ENCODE peak calls at places on chromosome 19, in ten cellular contexts. One of them, this sample, is unnamed.

GRCh38 chr19:49017666-49018351 is 918 bp upstream of the LHB start:
- DNase-seq in IMR-90: peak
- DNase-seq in lower leg skin: no peak
- DNase-seq in body of pancreas: peak
- DNase-seq in adrenal gland: no peak
- DNase-seq in transverse colon: peak
- DNase-seq in stomach: peak
- DNase-seq in heart left ventricle: peak
- DNase-seq in A549: peak
- DNase-seq in ovary: peak
- DNase-seq in this sample: no peak

GRCh38 chr19:19154768-19155494 is 15.1 kb downstream of the MEF2B start:
- DNase-seq in lower leg skin: no peak
- DNase-seq in A549: no peak
- DNase-seq in stomach: no peak
- DNase-seq in transverse colon: no peak
- DNase-seq in body of pancreas: no peak
- DNase-seq in IMR-90: no peak
- DNase-seq in ovary: no peak
- DNase-seq in heart left ventricle: no peak
- DNase-seq in adrenal gland: no peak
- DNase-seq in this sample: no peak

GRCh38 chr19:19386373-19386869 is 19.1 kb upstream of the GATAD2A start:
- DNase-seq in lower leg skin: no peak
- DNase-seq in A549: no peak
- DNase-seq in adrenal gland: no peak
- DNase-seq in heart left ventricle: no peak
- DNase-seq in stomach: no peak
- DNase-seq in body of pancreas: no peak
- DNase-seq in transverse colon: peak
- DNase-seq in ovary: no peak
- DNase-seq in IMR-90: no peak
- DNase-seq in this sample: no peak

GRCh38 chr19:49555600-49556411 is 24.6 kb downstream of the NOSIP start:
- DNase-seq in A549: peak
- DNase-seq in transverse colon: peak
- DNase-seq in heart left ventricle: peak
- DNase-seq in lower leg skin: no peak
- DNase-seq in body of pancreas: peak
- DNase-seq in ovary: peak
- DNase-seq in adrenal gland: peak
- DNase-seq in IMR-90: no peak
- DNase-seq in stomach: peak
- DNase-seq in this sample: no peak

GRCh38 chr19:51709575-51709974 is 14.2 kb downstream of the HAS1 start:
- DNase-seq in transverse colon: no peak
- DNase-seq in adrenal gland: no peak
- DNase-seq in body of pancreas: no peak
- DNase-seq in lower leg skin: no peak
- DNase-seq in ovary: no peak
- DNase-seq in A549: no peak
- DNase-seq in stomach: no peak
- DNase-seq in IMR-90: no peak
- DNase-seq in heart left ventricle: no peak
- DNase-seq in this sample: no peak

GRCh38 chr19:27896091-27896490 is 1316.9 kb downstream of the UQCRFS1 start:
- DNase-seq in ovary: no peak
- DNase-seq in body of pancreas: no peak
- DNase-seq in lower leg skin: no peak
- DNase-seq in A549: no peak
- DNase-seq in adrenal gland: no peak
- DNase-seq in heart left ventricle: no peak
- DNase-seq in stomach: no peak
- DNase-seq in IMR-90: no peak
- DNase-seq in transverse colon: no peak
- DNase-seq in this sample: no peak

GRCh38 chr19:29771708-29772415 is 39.9 kb upstream of the CCNE1 start:
- DNase-seq in A549: peak
- DNase-seq in IMR-90: peak
- DNase-seq in heart left ventricle: peak
- DNase-seq in ovary: peak
- DNase-seq in lower leg skin: no peak
- DNase-seq in body of pancreas: peak
- DNase-seq in stomach: peak
- DNase-seq in transverse colon: peak
- DNase-seq in adrenal gland: peak
- DNase-seq in this sample: no peak

GRCh38 chr19:51000981-51001380 is 423 bp downstream of the KLK8 start:
- DNase-seq in lower leg skin: no peak
- DNase-seq in ovary: no peak
- DNase-seq in stomach: no peak
- DNase-seq in IMR-90: no peak
- DNase-seq in adrenal gland: no peak
- DNase-seq in A549: no peak
- DNase-seq in heart left ventricle: no peak
- DNase-seq in body of pancreas: no peak
- DNase-seq in transverse colon: no peak
- DNase-seq in this sample: no peak

GRCh38 chr19:3851254-3852176 is 17.3 kb downstream of the ZFR2 start:
- DNase-seq in A549: no peak
- DNase-seq in stomach: no peak
- DNase-seq in IMR-90: no peak
- DNase-seq in adrenal gland: no peak
- DNase-seq in transverse colon: no peak
- DNase-seq in heart left ventricle: no peak
- DNase-seq in body of pancreas: no peak
- DNase-seq in ovary: no peak
- DNase-seq in lower leg skin: no peak
- DNase-seq in this sample: no peak

GRCh38 chr19:798415-799075 is 1.3 kb downstream of the PTBP1 start:
- DNase-seq in IMR-90: no peak
- DNase-seq in heart left ventricle: peak
- DNase-seq in stomach: no peak
- DNase-seq in adrenal gland: no peak
- DNase-seq in body of pancreas: peak
- DNase-seq in transverse colon: peak
- DNase-seq in A549: no peak
- DNase-seq in ovary: peak
- DNase-seq in lower leg skin: no peak
- DNase-seq in this sample: no peak
- TF ChIP-seq POLR2A in IMR-90: no peak
- TF ChIP-seq POLR2A in heart left ventricle: no peak
- TF ChIP-seq POLR2A in stomach: no peak
- TF ChIP-seq POLR2A in adrenal gland: no peak
- TF ChIP-seq POLR2A in body of pancreas: no peak
- TF ChIP-seq POLR2A in transverse colon: no peak
- TF ChIP-seq POLR2A in A549: no peak
- TF ChIP-seq POLR2A in ovary: no peak
- TF ChIP-seq POLR2A in lower leg skin: no peak
- TF ChIP-seq POLR2A in this sample: no peak

GRCh38 chr19:7989071-7989575 is 16.3 kb downstream of the ELAVL1 start:
- DNase-seq in lower leg skin: no peak
- DNase-seq in ovary: no peak
- DNase-seq in stomach: no peak
- DNase-seq in adrenal gland: no peak
- DNase-seq in IMR-90: no peak
- DNase-seq in transverse colon: no peak
- DNase-seq in A549: no peak
- DNase-seq in heart left ventricle: no peak
- DNase-seq in body of pancreas: no peak
- DNase-seq in this sample: no peak

GRCh38 chr19:7986321-7987083 is 18.9 kb downstream of the ELAVL1 start:
- DNase-seq in body of pancreas: no peak
- DNase-seq in transverse colon: no peak
- DNase-seq in heart left ventricle: no peak
- DNase-seq in ovary: no peak
- DNase-seq in lower leg skin: no peak
- DNase-seq in IMR-90: peak
- DNase-seq in A549: no peak
- DNase-seq in adrenal gland: no peak
- DNase-seq in stomach: no peak
- DNase-seq in this sample: no peak

GRCh38 chr19:7985481-7985911 is 19.9 kb downstream of the ELAVL1 start:
- DNase-seq in A549: no peak
- DNase-seq in stomach: no peak
- DNase-seq in ovary: no peak
- DNase-seq in lower leg skin: no peak
- DNase-seq in body of pancreas: no peak
- DNase-seq in transverse colon: no peak
- DNase-seq in heart left ventricle: no peak
- DNase-seq in adrenal gland: no peak
- DNase-seq in IMR-90: no peak
- DNase-seq in this sample: no peak

GRCh38 chr19:7988307-7988706 is 17.1 kb downstream of the ELAVL1 start:
- DNase-seq in lower leg skin: no peak
- DNase-seq in body of pancreas: no peak
- DNase-seq in transverse colon: no peak
- DNase-seq in heart left ventricle: no peak
- DNase-seq in adrenal gland: no peak
- DNase-seq in ovary: no peak
- DNase-seq in IMR-90: no peak
- DNase-seq in A549: no peak
- DNase-seq in stomach: no peak
- DNase-seq in this sample: no peak

GRCh38 chr19:7987084-7987768 is 18.2 kb downstream of the ELAVL1 start:
- DNase-seq in lower leg skin: no peak
- DNase-seq in stomach: no peak
- DNase-seq in A549: no peak
- DNase-seq in adrenal gland: no peak
- DNase-seq in IMR-90: no peak
- DNase-seq in transverse colon: no peak
- DNase-seq in ovary: no peak
- DNase-seq in body of pancreas: no peak
- DNase-seq in heart left ventricle: no peak
- DNase-seq in this sample: no peak
- TF ChIP-seq POLR2A in lower leg skin: no peak
- TF ChIP-seq POLR2A in stomach: no peak
- TF ChIP-seq POLR2A in A549: no peak
- TF ChIP-seq POLR2A in adrenal gland: no peak
- TF ChIP-seq POLR2A in IMR-90: no peak
- TF ChIP-seq POLR2A in transverse colon: no peak
- TF ChIP-seq POLR2A in ovary: no peak
- TF ChIP-seq POLR2A in body of pancreas: no peak
- TF ChIP-seq POLR2A in heart left ventricle: no peak
- TF ChIP-seq POLR2A in this sample: no peak

GRCh38 chr19:45767410-45767880 is 1.6 kb downstream of the SIX5 start:
- DNase-seq in lower leg skin: peak
- DNase-seq in body of pancreas: peak
- DNase-seq in heart left ventricle: peak
- DNase-seq in IMR-90: peak
- DNase-seq in ovary: peak
- DNase-seq in A549: peak
- DNase-seq in adrenal gland: peak
- DNase-seq in transverse colon: peak
- DNase-seq in stomach: peak
- DNase-seq in this sample: no peak
- TF ChIP-seq POLR2A in lower leg skin: no peak
- TF ChIP-seq POLR2A in body of pancreas: peak
- TF ChIP-seq POLR2A in heart left ventricle: peak
- TF ChIP-seq POLR2A in IMR-90: no peak
- TF ChIP-seq POLR2A in ovary: peak
- TF ChIP-seq POLR2A in A549: no peak
- TF ChIP-seq POLR2A in adrenal gland: peak
- TF ChIP-seq POLR2A in transverse colon: peak
- TF ChIP-seq POLR2A in stomach: no peak
- TF ChIP-seq POLR2A in this sample: peak

GRCh38 chr19:13165091-13165997 is 15.1 kb downstream of the IER2 start:
- DNase-seq in A549: no peak
- DNase-seq in transverse colon: no peak
- DNase-seq in lower leg skin: no peak
- DNase-seq in IMR-90: no peak
- DNase-seq in ovary: no peak
- DNase-seq in heart left ventricle: no peak
- DNase-seq in adrenal gland: no peak
- DNase-seq in stomach: no peak
- DNase-seq in body of pancreas: no peak
- DNase-seq in this sample: no peak

GRCh38 chr19:13164370-13165090 is 14.3 kb downstream of the IER2 start:
- DNase-seq in ovary: peak
- DNase-seq in heart left ventricle: peak
- DNase-seq in transverse colon: peak
- DNase-seq in lower leg skin: peak
- DNase-seq in IMR-90: peak
- DNase-seq in A549: no peak
- DNase-seq in adrenal gland: peak
- DNase-seq in body of pancreas: peak
- DNase-seq in stomach: peak
- DNase-seq in this sample: no peak

GRCh38 chr19:13160557-13160956 is 10.3 kb downstream of the IER2 start:
- DNase-seq in body of pancreas: no peak
- DNase-seq in ovary: no peak
- DNase-seq in transverse colon: no peak
- DNase-seq in stomach: no peak
- DNase-seq in heart left ventricle: no peak
- DNase-seq in IMR-90: peak
- DNase-seq in A549: no peak
- DNase-seq in adrenal gland: peak
- DNase-seq in lower leg skin: no peak
- DNase-seq in this sample: no peak

GRCh38 chr19:13163609-13164364 is 13.6 kb downstream of the IER2 start:
- DNase-seq in lower leg skin: peak
- DNase-seq in IMR-90: peak
- DNase-seq in heart left ventricle: peak
- DNase-seq in stomach: peak
- DNase-seq in body of pancreas: peak
- DNase-seq in ovary: peak
- DNase-seq in A549: no peak
- DNase-seq in transverse colon: peak
- DNase-seq in adrenal gland: peak
- DNase-seq in this sample: no peak

DNA sequence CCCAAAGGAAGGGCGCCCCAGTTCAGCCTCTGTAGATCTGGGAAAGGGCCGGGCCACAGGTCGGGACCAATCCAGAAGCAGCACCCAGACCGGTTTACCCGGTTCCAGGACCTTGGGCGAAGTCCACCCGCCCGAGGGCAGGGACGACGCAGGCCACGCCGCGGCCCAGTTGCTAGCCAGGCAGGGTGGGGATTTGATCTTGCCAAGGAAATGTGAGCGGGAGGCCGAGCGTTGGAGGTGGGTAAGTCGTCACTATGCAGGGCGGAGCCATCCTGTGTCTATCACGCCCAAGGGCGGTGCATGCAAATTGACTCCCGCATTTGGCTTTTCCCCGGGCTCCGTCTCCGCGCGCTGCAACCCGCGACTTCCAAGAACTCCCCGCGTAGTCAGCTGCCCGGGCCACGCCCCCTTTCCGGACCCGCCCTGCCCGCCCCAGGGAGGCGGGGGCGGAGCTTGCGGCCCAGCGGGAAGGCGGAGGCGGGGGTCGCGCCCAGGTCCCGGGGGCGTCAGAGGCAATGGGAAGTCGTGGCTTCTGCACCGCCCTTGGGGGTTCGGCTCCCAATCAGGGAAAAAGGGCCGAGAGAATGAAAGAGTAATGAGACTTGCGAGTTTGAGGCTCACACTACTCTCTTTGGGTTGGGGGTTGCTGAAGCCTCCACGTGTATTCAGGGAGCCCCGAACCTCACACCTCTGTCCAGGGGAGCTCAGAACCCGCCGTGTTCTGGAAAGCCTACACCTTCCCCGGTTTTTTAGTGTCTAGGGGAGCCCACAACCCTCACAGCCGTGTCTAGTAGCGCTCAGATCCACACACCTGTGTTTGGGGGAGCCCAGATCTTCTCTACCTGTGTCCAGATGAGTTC is 12.8 kb downstream of the IER2 start:
- DNase-seq in A549: no peak
- DNase-seq in heart left ventricle: peak
- DNase-seq in lower leg skin: peak
- DNase-seq in ovary: peak
- DNase-seq in adrenal gland: peak
- DNase-seq in body of pancreas: peak
- DNase-seq in transverse colon: peak
- DNase-seq in IMR-90: peak
- DNase-seq in stomach: peak
- DNase-seq in this sample: peak
- TF ChIP-seq POLR2A in A549: peak
- TF ChIP-seq POLR2A in heart left ventricle: peak
- TF ChIP-seq POLR2A in lower leg skin: no peak
- TF ChIP-seq POLR2A in ovary: peak
- TF ChIP-seq POLR2A in adrenal gland: peak
- TF ChIP-seq POLR2A in body of pancreas: peak
- TF ChIP-seq POLR2A in transverse colon: peak
- TF ChIP-seq POLR2A in IMR-90: peak
- TF ChIP-seq POLR2A in stomach: no peak
- TF ChIP-seq POLR2A in this sample: no peak

This sample was measured in esophagus squamous epithelium.